ENCODE peak calls at places on chromosome 22, in four cellular contexts. P, U, Y and L are unnamed samples.
A peak's percentile ranks its signal among the peaks of the same experiment; 100 is the strongest.

GRCh38 chr22:43481528-43482309 is 69.9 kb downstream of the MPPED1 start:
- DNase-seq in P (no peak), U (no peak), Y (no peak), L (no peak)

GRCh38 chr22:39530692-39531331 is 1.7 kb downstream of the RPS19BP1 start:
- DNase-seq in P (no peak), U (no peak), Y (peak; percentile 32), L (peak; percentile 74)

GRCh38 chr22:37321288-37321687 is 39.0 kb downstream of the CYTH4 start:
- DNase-seq in P (no peak), U (no peak), Y (no peak), L (no peak)

GRCh38 chr22:47450876-47451475 is 688.5 kb downstream of the TBC1D22A start:
- DNase-seq in P (no peak), U (no peak), Y (no peak), L (no peak)

GRCh38 chr22:43001271-43002197 is 13.4 kb downstream of the PACSIN2 start:
- DNase-seq in P (no peak), U (no peak), Y (peak; percentile 49), L (peak; percentile 63)

GRCh38 chr22:22485524-22485923 is 23.0 kb downstream of the ZNF280B start:
- DNase-seq in P (no peak), U (no peak), Y (no peak), L (no peak)

GRCh38 chr22:44139773-44140172 is 41.0 kb upstream of the PARVG start:
- DNase-seq in P (peak; percentile 1), U (no peak), Y (no peak), L (no peak)

GRCh38 chr22:25702571-25703167 is 39.3 kb upstream of the MYO18B start:
- DNase-seq in P (no peak), U (no peak), Y (peak; percentile 7), L (no peak)

GRCh38 chr22:36022162-36022561 is 6.5 kb downstream of the RBFOX2 start:
- DNase-seq in P (no peak), U (no peak), Y (peak; percentile 24), L (peak; percentile 80)

GRCh38 chr22:25567305-25567704 is 2.8 kb downstream of the GRK3 start:
- DNase-seq in P (no peak), U (no peak), Y (no peak), L (no peak)

GRCh38 chr22:50486561-50487289 is at the start of gene MIOX:
- DNase-seq in P (no peak), U (no peak), Y (no peak), L (peak; percentile 15)

GRCh38 chr22:17802822-17803221 is 28.6 kb upstream of the BID start:
- DNase-seq in P (no peak), U (no peak), Y (no peak), L (peak; percentile 28)

GRCh38 chr22:17103351-17103750 is 17.8 kb downstream of the TMEM121B start:
- DNase-seq in P (no peak), U (no peak), Y (no peak), L (no peak)

GRCh38 chr22:17161991-17162390 is 2.9 kb upstream of the HDHD5 start:
- DNase-seq in P (no peak), U (no peak), Y (no peak), L (no peak)

GRCh38 chr22:46934746-46935491 is 172.5 kb downstream of the TBC1D22A start:
- DNase-seq in P (no peak), U (no peak), Y (peak; percentile 95), L (peak; percentile 96)

GRCh38 chr22:25900880-25901279 is 158.9 kb downstream of the MYO18B start:
- DNase-seq in P (peak; percentile 63), U (peak; percentile 69), Y (no peak), L (no peak)

GRCh38 chr22:17744430-17744829 is 29.8 kb downstream of the BID start:
- DNase-seq in P (no peak), U (no peak), Y (no peak), L (no peak)

GRCh38 chr22:40487663-40488249 is 117.4 kb downstream of the SGSM3 start:
- DNase-seq in P (no peak), U (no peak), Y (no peak), L (peak; percentile 62)

GRCh38 chr22:47632646-47633045 is 870.2 kb downstream of the TBC1D22A start:
- DNase-seq in P (no peak), U (no peak), Y (no peak), L (no peak)

DNA sequence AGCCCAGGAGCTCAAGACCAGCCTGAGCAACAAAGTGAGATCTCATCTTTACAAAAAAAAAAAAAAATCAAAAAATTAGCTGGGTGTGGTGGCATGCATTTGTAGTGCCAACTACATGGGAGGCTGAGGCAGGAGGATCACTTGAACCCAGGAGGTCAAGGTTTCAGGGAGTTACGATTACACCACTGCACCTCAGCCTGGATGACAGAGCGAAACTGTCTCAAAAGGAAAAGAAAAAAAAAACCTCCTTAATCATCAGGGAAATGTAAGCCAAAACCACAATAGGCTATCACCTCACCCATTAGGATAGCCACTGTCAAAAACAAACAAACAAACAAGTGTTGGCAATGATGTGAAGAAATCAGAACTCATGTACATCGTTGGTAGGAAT is 13.4 kb downstream of the DGCR2 start:
- DNase-seq in P (no peak), U (no peak), Y (no peak), L (no peak)
- H3K4me3 ChIP-seq in P (no peak overlapping the region), U (no peak overlapping the region), Y (no peak overlapping the region), L (no peak overlapping the region)

GRCh38 chr22:20869234-20869633 is 10.4 kb downstream of the SNAP29 start:
- DNase-seq in P (no peak), U (no peak), Y (no peak), L (no peak)

GRCh38 chr22:20866716-20867115 is 7.9 kb downstream of the SNAP29 start:
- DNase-seq in P (no peak), U (no peak), Y (no peak), L (peak; percentile 21)

GRCh38 chr22:20867179-20868099 is 8.6 kb downstream of the SNAP29 start:
- DNase-seq in P (peak; percentile 56), U (no peak), Y (no peak), L (peak; percentile 76)

GRCh38 chr22:20865869-20866445 is 7.2 kb downstream of the SNAP29 start:
- DNase-seq in P (no peak), U (no peak), Y (no peak), L (no peak)

GRCh38 chr22:20868225-20868944 is 9.6 kb downstream of the SNAP29 start:
- DNase-seq in P (no peak), U (no peak), Y (no peak), L (no peak)
- TF ChIP-seq CTCF in P (no peak), U (no peak), Y (no peak), L (no peak)

GRCh38 chr22:28108851-28109250 is 189.8 kb upstream of the PITPNB start:
- DNase-seq in P (no peak), U (no peak), Y (no peak), L (no peak)

GRCh38 chr22:28112548-28113043 is 193.5 kb upstream of the PITPNB start:
- DNase-seq in P (peak; percentile 80), U (no peak), Y (peak; percentile 45), L (peak; percentile 65)

GRCh38 chr22:28115426-28115825 is 196.4 kb upstream of the PITPNB start:
- DNase-seq in P (no peak), U (no peak), Y (no peak), L (no peak)

GRCh38 chr22:28111501-28111900 is 192.4 kb upstream of the PITPNB start:
- DNase-seq in P (no peak), U (no peak), Y (no peak), L (no peak)

DNA sequence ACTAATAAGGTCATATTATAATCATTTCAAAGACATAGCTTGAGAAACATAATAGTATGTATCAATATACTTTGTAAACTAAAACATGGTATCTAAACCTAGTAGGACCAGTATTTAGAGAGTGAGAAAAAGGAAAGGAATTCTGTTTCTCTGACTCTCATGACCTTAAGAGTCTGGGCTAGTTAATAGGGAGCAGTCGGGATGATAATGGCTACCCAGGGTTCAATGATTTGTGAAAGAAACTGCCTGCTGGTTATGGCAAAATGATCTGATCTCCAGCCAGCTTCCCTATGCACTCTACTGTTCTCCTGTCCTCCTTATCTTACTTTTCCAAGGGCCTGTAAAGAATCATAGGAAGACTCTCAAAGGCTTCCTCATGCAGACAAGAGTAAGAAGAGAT is 193.1 kb upstream of the PITPNB start:
- DNase-seq in P (no peak), U (no peak), Y (no peak), L (no peak)
- H3K4me3 ChIP-seq in P (no peak overlapping the region), U (no peak overlapping the region), Y (no peak overlapping the region), L (no peak overlapping the region)

GRCh38 chr22:20299736-20300136 is 20.1 kb downstream of the DGCR6L start:
- DNase-seq in P (peak; percentile 73), U (no peak), Y (no peak), L (no peak)
- TF ChIP-seq CTCF in P (no peak), U (no peak), Y (no peak), L (no peak)

GRCh38 chr22:45302047-45302446 is 7.7 kb upstream of the FAM118A start:
- DNase-seq in P (no peak), U (no peak), Y (peak; percentile 67), L (peak; percentile 92)
- H3K4me3 ChIP-seq in P (no peak overlapping the region), U (no peak overlapping the region), Y (no peak overlapping the region), L (peak overlapping the region; percentile 23)

GRCh38 chr22:41508770-41509170 is 35.5 kb downstream of the POLR3H start:
- DNase-seq in P (peak; percentile 53), U (peak; percentile 81), Y (no peak), L (no peak)
- TF ChIP-seq CTCF in P (no peak), U (peak; percentile 32), Y (peak; percentile 52), L (peak; percentile 45)

DNA sequence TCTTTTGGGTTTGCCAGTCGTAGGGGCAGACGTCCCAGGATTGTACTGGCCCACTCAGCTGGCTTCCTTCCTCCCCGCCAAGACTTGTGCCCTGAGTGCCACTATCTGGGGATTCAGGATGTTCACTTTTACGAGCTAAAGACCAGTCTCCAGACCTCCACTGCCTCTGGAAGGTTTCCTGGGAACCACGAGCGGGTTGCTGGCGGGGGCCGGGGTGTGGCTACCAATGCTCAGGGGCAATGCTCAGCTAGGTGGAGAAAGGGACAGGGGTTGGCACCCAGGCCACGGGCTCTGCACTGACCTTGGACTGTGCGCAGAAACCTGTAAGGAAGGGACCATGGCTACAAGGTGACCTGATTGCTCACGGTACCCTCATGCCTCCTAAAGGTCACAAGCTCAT is 2.2 kb downstream of the NEFH start:
- DNase-seq in P (no peak), U (no peak), Y (no peak), L (no peak)
- H3K4me3 ChIP-seq in P (no peak overlapping the region), U (peak overlapping the region; percentile 66), Y (no peak overlapping the region), L (no peak overlapping the region)